ENCODE peak calls at places on chromosomes 13 and 19, in five cellular contexts. Y is heart left ventricle; F is right atrium auricular region; S is colonic mucosa; C is CD4-positive, alpha-beta memory T cell. L is an unnamed sample.

GRCh38 chr13:84263354-84264069 is 381.2 kb upstream of the SLITRK1 start:
- DNase-seq in F (no peak), S (no peak), Y (no peak), C (no peak), L (no peak)

GRCh38 chr19:18649371-18650047 is 12.7 kb downstream of the KLHL26 start:
- DNase-seq in C (no peak), S (peak; percentile 53), F (peak; percentile 83), Y (peak; percentile 86), L (no peak)

GRCh38 chr19:46714523-46715106 is 2.3 kb downstream of the PRKD2 start:
- DNase-seq in C (peak; percentile 78), F (no peak), Y (no peak), S (no peak), L (peak; percentile 34)

GRCh38 chr19:33241530-33242101 is 16.0 kb upstream of the SLC7A10 start:
- DNase-seq in S (peak; percentile 37), C (no peak), Y (no peak), F (no peak), L (peak; percentile 60)

GRCh38 chr13:26967119-26968038 is 204.2 kb downstream of the USP12 start:
- DNase-seq in Y (peak; percentile 49), C (no peak), F (peak; percentile 64), S (no peak), L (no peak)

GRCh38 chr13:73141292-73141771 is 82.5 kb downstream of the KLF5 start:
- DNase-seq in Y (no peak), S (no peak), C (no peak), F (no peak), L (no peak)

GRCh38 chr13:52359534-52359933 is 46.4 kb downstream of the THSD1 start:
- DNase-seq in S (no peak), C (no peak), Y (no peak), F (no peak), L (no peak)

GRCh38 chr13:107447591-107447990 is 767.7 kb downstream of the LIG4 start:
- DNase-seq in C (no peak), Y (no peak), S (no peak), F (no peak), L (peak; percentile 3)

GRCh38 chr13:108733141-108733540 is 103.7 kb downstream of the MYO16 start:
- DNase-seq in F (no peak), Y (no peak), C (no peak), S (no peak), L (no peak)

GRCh38 chr13:30806784-30807183 is 71.4 kb downstream of the ALOX5AP start:
- DNase-seq in Y (no peak), S (no peak), F (no peak), C (no peak), L (no peak)

GRCh38 chr13:28237944-28238343 is 99.6 kb downstream of the PAN3 start:
- DNase-seq in S (no peak), F (no peak), Y (no peak), C (no peak), L (no peak)

GRCh38 chr13:73039201-73040108 is 19.4 kb upstream of the KLF5 start:
- DNase-seq in C (no peak), S (no peak), F (no peak), Y (no peak), L (no peak)

GRCh38 chr19:49335784-49336481 is 727 bp downstream of the CD37 start:
- DNase-seq in Y (peak; percentile 3), S (no peak), F (no peak), C (peak; percentile 42), L (peak; percentile 15)

GRCh38 chr19:49019242-49019932 is 2.5 kb upstream of the LHB start:
- DNase-seq in Y (peak; percentile 71), S (peak; percentile 92), F (no peak), C (peak; percentile 49), L (peak; percentile 84)

GRCh38 chr19:34241513-34242337 is 12.6 kb upstream of the GARRE1 start:
- DNase-seq in Y (no peak), C (no peak), S (peak; percentile 65), F (no peak), L (peak; percentile 79)

GRCh38 chr19:49635530-49636229 is 4.3 kb downstream of the RRAS start:
- DNase-seq in Y (no peak), F (no peak), S (no peak), C (no peak), L (no peak)

GRCh38 chr13:99380402-99380801 is 73.2 kb upstream of the GPR183 start:
- DNase-seq in C (no peak), F (no peak), Y (no peak), S (no peak), L (no peak)

GRCh38 chr13:99382428-99383133 is 75.4 kb upstream of the GPR183 start:
- DNase-seq in S (peak; percentile 45), F (peak; percentile 55), C (peak; percentile 59), Y (no peak), L (no peak)

GRCh38 chr13:99379856-99380255 is 72.7 kb upstream of the GPR183 start:
- DNase-seq in S (no peak), Y (no peak), F (no peak), C (no peak), L (no peak)

GRCh38 chr13:99378985-99379734 is 72.0 kb upstream of the GPR183 start:
- DNase-seq in F (no peak), Y (no peak), S (no peak), C (no peak), L (no peak)

GRCh38 chr13:99380921-99381645 is 73.9 kb upstream of the GPR183 start:
- DNase-seq in S (no peak), Y (no peak), C (peak; percentile 58), F (peak; percentile 56), L (no peak)
- H3K36me3 ChIP-seq in S (no peaks in the 10 kb centered on the region), Y (peaks cover 30% of the 10 kb centered on the region), C (peaks cover 7% of the 10 kb centered on the region), F (peaks cover 22% of the 10 kb centered on the region), L (no peaks in the 10 kb centered on the region)

DNA sequence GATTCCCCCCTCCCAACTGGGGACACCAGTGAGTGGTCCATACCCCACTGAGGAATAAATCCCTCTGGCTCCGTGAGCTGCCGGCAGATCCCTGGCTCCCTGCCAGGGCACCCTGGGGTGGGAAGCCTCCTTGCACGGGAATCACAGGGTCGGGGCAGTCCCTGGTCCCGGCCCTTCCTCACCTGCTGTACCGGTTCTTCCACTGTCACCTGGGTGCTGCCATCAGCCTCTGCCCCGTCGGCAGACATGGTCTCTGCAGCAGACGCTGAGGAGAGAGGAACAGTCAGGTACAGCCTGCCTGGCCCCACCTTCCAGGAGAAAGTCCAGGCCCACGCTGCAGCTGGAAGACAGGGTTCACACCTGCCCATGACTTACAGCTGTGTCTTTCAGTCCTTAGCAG is 6.3 kb downstream of the PLIN3 start:
- DNase-seq in C (no peak), S (peak; percentile 90), F (no peak), Y (no peak), L (peak; percentile 92)
- H3K36me3 ChIP-seq in C (peaks cover 10% of the 10 kb centered on the region), S (peaks cover 6% of the 10 kb centered on the region), F (peaks cover 39% of the 10 kb centered on the region), Y (peaks cover 28% of the 10 kb centered on the region), L (peaks cover 7% of the 10 kb centered on the region)

GRCh38 chr19:52741951-52742485 is 7.2 kb upstream of the ZNF611 start:
- DNase-seq in F (no peak), S (no peak), C (no peak), Y (no peak), L (no peak)
- H3K36me3 ChIP-seq in F (no peaks in the 10 kb centered on the region), S (no peaks in the 10 kb centered on the region), C (no peaks in the 10 kb centered on the region), Y (no peaks in the 10 kb centered on the region), L (no peaks in the 10 kb centered on the region)

DNA sequence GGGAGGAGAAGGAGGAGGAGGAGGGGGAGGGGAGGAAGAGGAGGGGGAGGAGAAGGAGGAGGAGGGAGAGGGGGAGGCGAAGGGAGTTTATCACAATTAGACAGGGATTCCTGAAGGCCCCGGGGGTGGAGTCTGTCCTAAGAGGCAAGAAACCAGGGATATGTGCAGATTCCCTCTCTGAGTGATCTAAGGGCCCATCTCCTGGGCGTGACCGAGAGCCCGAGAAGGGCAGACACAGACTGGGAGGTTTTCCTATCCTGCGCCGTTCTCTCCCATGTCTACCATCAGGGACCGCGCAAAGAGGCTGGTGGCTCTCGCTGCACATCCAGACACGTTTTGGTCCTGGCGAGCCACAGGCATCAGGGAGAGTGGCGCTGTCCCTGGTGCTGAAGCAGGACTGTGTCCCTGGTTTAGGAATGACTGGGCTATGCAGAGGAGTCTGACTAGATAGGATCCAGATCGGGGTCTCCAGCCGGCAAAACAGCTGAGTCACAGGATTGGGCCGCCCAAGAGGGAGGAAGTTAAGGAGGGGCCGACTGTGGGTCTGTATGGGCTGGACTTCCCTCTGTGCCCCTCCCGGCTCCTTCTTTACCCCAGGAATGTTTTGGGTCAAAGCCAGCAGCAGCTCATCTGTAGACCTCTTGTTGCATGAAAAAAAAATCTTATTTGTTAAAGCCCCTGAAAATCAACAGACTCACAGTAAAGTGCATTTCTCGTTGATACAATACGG is 17.9 kb upstream of the ZNF175 start:
- DNase-seq in S (peak; percentile 63), C (no peak), F (no peak), Y (peak; percentile 76), L (peak; percentile 83)
- H3K36me3 ChIP-seq in S (no peaks in the 10 kb centered on the region), C (no peaks in the 10 kb centered on the region), F (no peaks in the 10 kb centered on the region), Y (no peaks in the 10 kb centered on the region), L (no peaks in the 10 kb centered on the region)

DNA sequence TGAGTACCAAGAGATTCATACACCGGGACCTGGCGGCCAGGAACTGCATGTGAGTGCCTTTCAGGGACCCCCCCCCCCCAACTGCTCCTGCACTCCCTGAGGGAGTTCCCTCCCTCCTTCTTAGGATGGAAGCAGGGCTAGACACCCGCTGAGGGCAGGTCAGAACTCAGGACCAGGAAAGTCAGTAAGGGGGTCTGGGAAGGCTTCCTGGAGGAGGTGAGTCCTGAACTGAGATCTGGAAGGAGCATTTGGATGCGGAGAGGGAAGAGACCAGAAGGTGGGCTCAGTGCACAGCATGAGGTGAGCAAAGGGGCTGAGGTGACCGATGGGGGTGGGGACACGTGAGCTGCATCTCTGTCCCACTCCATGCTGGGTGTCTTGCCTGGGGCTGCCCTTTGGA is 10.5 kb upstream of the HNRNPUL1 start:
- DNase-seq in Y (no peak), S (no peak), F (no peak), C (no peak), L (no peak)
- H3K36me3 ChIP-seq in Y (peaks cover 96% of the 10 kb centered on the region), S (no peaks in the 10 kb centered on the region), F (peaks cover 91% of the 10 kb centered on the region), C (no peaks in the 10 kb centered on the region), L (no peaks in the 10 kb centered on the region)

DNA sequence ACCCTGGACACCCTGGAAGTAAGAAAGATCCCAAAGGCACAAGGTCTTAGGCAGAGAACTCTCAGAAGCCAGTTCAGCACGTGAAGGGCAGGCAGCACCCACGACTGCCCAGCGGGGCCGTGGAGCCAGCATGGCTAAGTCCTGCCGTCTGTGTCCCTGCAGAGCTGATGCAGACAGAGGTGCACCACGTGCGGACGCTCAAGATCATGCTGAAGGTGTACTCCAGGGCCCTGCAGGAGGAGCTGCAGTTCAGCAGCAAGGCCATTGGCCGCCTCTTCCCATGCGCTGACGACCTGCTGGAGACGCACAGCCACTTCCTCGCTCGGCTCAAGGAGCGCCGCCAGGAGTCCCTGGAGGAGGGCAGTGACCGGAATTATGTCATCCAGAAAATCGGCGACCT is 44.8 kb downstream of the PEX11G start:
- DNase-seq in Y (no peak), C (no peak), F (no peak), S (no peak), L (no peak)
- H3K36me3 ChIP-seq in Y (peaks cover 87% of the 10 kb centered on the region), C (peaks cover 85% of the 10 kb centered on the region), F (peaks cover 64% of the 10 kb centered on the region), S (peaks cover 26% of the 10 kb centered on the region), L (peaks cover 3% of the 10 kb centered on the region)

DNA sequence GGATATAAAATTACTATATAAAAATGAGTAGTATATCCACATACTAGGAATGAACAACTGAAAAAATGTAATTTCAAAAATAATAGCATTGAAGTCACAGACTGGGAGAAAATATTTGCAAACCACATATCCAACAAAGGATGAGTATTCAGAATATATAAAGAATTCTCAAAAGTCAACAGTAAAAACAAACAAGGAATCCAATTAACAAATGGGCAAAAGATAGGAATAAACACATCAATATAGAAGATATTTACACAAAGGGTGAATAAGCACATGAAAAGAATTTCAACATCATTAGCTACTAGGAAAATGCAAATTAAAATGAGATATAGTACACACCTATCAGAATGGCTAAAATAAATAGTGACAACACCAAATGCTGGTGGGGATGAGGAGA is 37.0 kb downstream of the MYCBP2 start:
- DNase-seq in S (no peak), Y (no peak), C (no peak), F (no peak), L (no peak)
- H3K36me3 ChIP-seq in S (no peaks in the 10 kb centered on the region), Y (peaks cover 50% of the 10 kb centered on the region), C (peaks cover 28% of the 10 kb centered on the region), F (peaks cover 19% of the 10 kb centered on the region), L (no peaks in the 10 kb centered on the region)

L was measured in Caco-2.